ENCODE peak calls at places on chromosome 15, in nine cellular contexts. Q, A, O, V, T, R, C, Z and B are unnamed samples.

GRCh38 chr15:72236381-72237285 is 5.6 kb upstream of the PKM start:
- DNase-seq in Q (no peak), A (no peak), O (no peak), V (no peak), T (no peak), R (no peak), C (peak), Z (no peak), B (no peak)

GRCh38 chr15:70833897-70834765 is 19.8 kb downstream of the LARP6 start:
- DNase-seq in Q (no peak), A (no peak), O (no peak), V (peak), T (no peak), R (no peak), C (no peak), Z (peak), B (peak)

GRCh38 chr15:70200511-70200991 is 102.8 kb upstream of the TLE3 start:
- DNase-seq in Q (no peak), A (no peak), O (no peak), V (peak), T (no peak), R (no peak), C (peak), Z (no peak), B (peak)

GRCh38 chr15:94346272-94346671 is 114.9 kb downstream of the MCTP2 start:
- DNase-seq in Q (no peak), A (no peak), O (no peak), V (no peak), T (no peak), R (no peak), C (no peak), Z (no peak), B (no peak)

GRCh38 chr15:58582150-58582549 is 150.4 kb downstream of the LIPC start:
- DNase-seq in Q (no peak), A (no peak), O (no peak), V (no peak), T (no peak), R (no peak), C (no peak), Z (no peak), B (no peak)

GRCh38 chr15:27017168-27017809 is 46.3 kb downstream of the GABRG3 start:
- DNase-seq in Q (no peak), A (peak), O (peak), V (peak), T (no peak), R (peak), C (peak), Z (no peak), B (peak)

GRCh38 chr15:73233623-73234022 is 135.1 kb downstream of the HCN4 start:
- DNase-seq in Q (no peak), A (no peak), O (no peak), V (no peak), T (no peak), R (no peak), C (no peak), Z (no peak), B (no peak)

GRCh38 chr15:87724330-87724729 is 532.2 kb downstream of the NTRK3 start:
- DNase-seq in Q (no peak), A (no peak), O (no peak), V (no peak), T (no peak), R (no peak), C (no peak), Z (no peak), B (peak)